ENCODE peak calls at places on chromosomes 2 and 18, in seven cellular contexts. B, Q, X, G, H, S and L are unnamed samples. For H3K9me3, the result is how much of the 10 kb centered on the place peaks cover.

GRCh38 chr2:63846487-63846886 is 4.8 kb downstream of the UGP2 start:
- DNase-seq in B (no peak), Q (no peak), X (no peak), G (no peak), H (no peak), S (no peak), L (no peak)

GRCh38 chr18:36064027-36064808 is 3.1 kb downstream of the RPRD1A start:
- DNase-seq in B (no peak), Q (no peak), X (no peak), G (no peak), H (no peak), S (no peak), L (no peak)

GRCh38 chr18:48949606-48950535 is 894 bp downstream of the SMAD7 start:
- DNase-seq in B (no peak), Q (peak), X (peak), G (no peak), H (peak), S (peak), L (no peak)

GRCh38 chr2:2871480-2872308 is 505.9 kb downstream of the EIPR1 start:
- DNase-seq in B (no peak), Q (no peak), X (no peak), G (no peak), H (no peak), S (no peak), L (no peak)

GRCh38 chr2:75224636-75225094 is 25.3 kb upstream of the TACR1 start:
- DNase-seq in B (no peak), Q (no peak), X (no peak), G (no peak), H (no peak), S (peak), L (no peak)

GRCh38 chr2:144886847-144887246 is 366.9 kb upstream of the ZEB2 start:
- DNase-seq in B (no peak), Q (no peak), X (no peak), G (peak), H (peak), S (no peak), L (peak)

GRCh38 chr18:41391616-41392610 is 563.1 kb upstream of the PIK3C3 start:
- DNase-seq in B (peak), Q (peak), X (peak), G (peak), H (peak), S (peak), L (no peak)

GRCh38 chr2:20190862-20191713 is 33.8 kb downstream of the SDC1 start:
- DNase-seq in B (no peak), Q (peak), X (peak), G (no peak), H (no peak), S (no peak), L (no peak)

GRCh38 chr2:40554665-40555294 is 102.9 kb upstream of the SLC8A1 start:
- DNase-seq in B (peak), Q (peak), X (peak), G (peak), H (peak), S (peak), L (peak)

GRCh38 chr18:62539284-62540168 is 16.7 kb downstream of the ZCCHC2 start:
- DNase-seq in B (no peak), Q (no peak), X (no peak), G (no peak), H (no peak), S (no peak), L (no peak)
- H3K9me3 ChIP-seq in B (under half), Q (under half), X (under half), G (under half), H (under half), S (under half), L (under half)

DNA sequence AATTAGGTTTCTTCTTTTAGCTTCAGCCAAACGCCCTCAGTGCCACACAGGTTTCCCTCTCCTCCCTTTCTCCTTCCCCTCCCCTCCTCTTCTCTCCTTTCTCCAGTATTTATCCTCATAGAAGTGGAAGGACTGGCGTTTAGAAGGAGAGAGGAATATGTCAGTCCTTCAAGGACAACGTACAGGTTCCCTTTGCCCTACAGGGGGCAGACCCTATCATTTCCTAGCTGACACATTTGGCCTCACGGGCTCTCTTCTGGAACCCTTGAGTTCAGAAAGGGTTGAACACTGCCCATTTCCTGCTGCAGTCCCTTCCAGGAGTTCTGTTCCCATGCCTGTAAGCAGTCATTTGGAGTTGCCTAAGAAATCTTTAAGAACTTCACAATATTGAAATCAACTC is 46.1 kb downstream of the CDCA7 start:
- DNase-seq in B (no peak), Q (peak), X (no peak), G (no peak), H (no peak), S (no peak), L (no peak)
- TF ChIP-seq CTCF in B (no peak), Q (peak), X (peak), G (no peak), H (no peak), S (no peak), L (no peak)

GRCh38 chr2:115369380-115369779 is 926.9 kb downstream of the DPP10 start:
- DNase-seq in B (no peak), Q (no peak), X (no peak), G (no peak), H (no peak), S (no peak), L (no peak)
- H3K9me3 ChIP-seq in B (under half), Q (under half), X (under half), G (under half), H (under half), S (under half), L (under half)

GRCh38 chr2:216056739-216057138 is 24.9 kb downstream of the PECR start:
- DNase-seq in B (no peak), Q (no peak), X (no peak), G (no peak), H (no peak), S (no peak), L (no peak)

GRCh38 chr2:216057688-216058193 is 23.9 kb downstream of the PECR start:
- DNase-seq in B (no peak), Q (no peak), X (peak), G (no peak), H (no peak), S (peak), L (no peak)

GRCh38 chr2:216064014-216064630 is 17.5 kb downstream of the PECR start:
- DNase-seq in B (no peak), Q (no peak), X (no peak), G (no peak), H (no peak), S (peak), L (no peak)

GRCh38 chr2:216055661-216056060 is 25.9 kb downstream of the PECR start:
- DNase-seq in B (no peak), Q (no peak), X (no peak), G (no peak), H (no peak), S (no peak), L (no peak)

DNA sequence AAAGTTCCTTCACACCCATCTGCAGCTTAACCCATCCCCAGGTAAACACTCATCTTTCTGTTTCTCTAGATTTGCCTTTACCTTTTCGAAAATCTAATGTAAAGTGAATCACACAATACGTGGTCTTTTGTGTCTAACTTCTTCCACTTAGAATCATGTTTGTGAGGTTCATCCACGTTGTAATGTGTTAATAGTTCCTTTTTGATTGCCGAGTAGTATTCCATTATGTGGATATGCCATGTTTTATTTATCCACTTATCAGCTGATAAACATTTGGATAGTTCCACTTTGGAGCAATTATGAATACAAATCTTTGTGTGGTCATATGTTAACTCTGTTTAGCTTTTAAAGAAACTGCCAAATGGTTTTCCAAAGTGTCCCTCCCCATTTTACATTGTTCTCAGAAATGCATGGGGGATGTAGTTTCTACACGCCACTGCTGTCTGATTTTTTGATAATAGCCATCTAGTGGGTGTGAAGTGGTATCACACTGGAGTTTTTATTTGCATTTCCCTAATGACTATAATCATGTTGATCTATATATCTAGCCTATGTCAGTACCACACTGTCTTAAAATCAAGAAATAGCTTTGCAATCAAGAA is 22.3 kb downstream of the PECR start:
- DNase-seq in B (no peak), Q (no peak), X (no peak), G (no peak), H (no peak), S (no peak), L (no peak)
- TF ChIP-seq CTCF in B (no peak), Q (peak), X (no peak), G (no peak), H (no peak), S (peak), L (no peak)

GRCh38 chr2:205003288-205003687 is 458.0 kb downstream of the PARD3B start:
- DNase-seq in B (no peak), Q (no peak), X (no peak), G (no peak), H (no peak), S (no peak), L (no peak)
- H3K9me3 ChIP-seq in B (under half), Q (under half), X (under half), G (under half), H (under half), S (under half), L (under half)